ENCODE peak calls at places on chromosomes 12 and 14, in six cellular contexts. Q is midbrain; Z is tibial nerve; X is activated effector memory CD4-positive, alpha-beta T cell treated with anti-CD3 and anti-CD28 coated beads, Interleukin-2, amount 50 U/mL, for 16 hours; S is SHP77 treated with DMSO at 0.1 percent for 48 hours; K is stimulated activated CD4-positive, alpha-beta T cell treated with anti-CD3 and anti-CD28 coated beads, Interleukin-15, amount 100 ng/mL, for 1 hour. C is an unnamed sample.

GRCh38 chr14:47675239-47675488 is 241 bp downstream of the MDGA2 start:
- DNase-seq in Q (no peak), Z (no peak), X (no peak), S (no peak), K (no peak), C (no peak)

GRCh38 chr14:105475916-105476845 is 1.6 kb downstream of the CRIP2 start:
- DNase-seq in X (no peak), S (peak), Q (peak), Z (no peak), K (no peak), C (no peak)

GRCh38 chr12:4506870-4507269 is 31.8 kb upstream of the RAD51AP1 start:
- DNase-seq in Q (no peak), Z (no peak), S (no peak), K (no peak), X (no peak), C (peak)

GRCh38 chr12:129844662-129845061 is 59.2 kb downstream of the TMEM132D start:
- DNase-seq in S (no peak), Z (no peak), K (no peak), X (no peak), Q (no peak), C (no peak)

GRCh38 chr12:127083028-127083949 is 1183.7 kb upstream of the TMEM132C start:
- DNase-seq in Q (peak), K (no peak), Z (no peak), X (no peak), S (peak), C (peak)

GRCh38 chr12:95701722-95702418 is 88.7 kb downstream of the NTN4 start:
- DNase-seq in K (no peak), X (no peak), Z (no peak), S (no peak), Q (no peak), C (no peak)

GRCh38 chr12:30989754-30990153 is 63.2 kb downstream of the TSPAN11 start:
- DNase-seq in X (no peak), Z (no peak), S (peak), K (no peak), Q (no peak), C (peak)

GRCh38 chr12:3083949-3084348 is 6.8 kb downstream of the TSPAN9 start:
- DNase-seq in Q (no peak), S (no peak), K (no peak), Z (no peak), X (no peak), C (no peak)

GRCh38 chr12:8622681-8623080 is 10.0 kb upstream of the AICDA start:
- DNase-seq in S (no peak), X (no peak), K (no peak), Q (no peak), Z (no peak), C (no peak)

GRCh38 chr12:9925746-9926393 is 6.3 kb downstream of the CLEC2A start:
- DNase-seq in S (no peak), X (no peak), Z (no peak), K (no peak), Q (peak), C (no peak)

GRCh38 chr12:119700078-119700477 is 32.1 kb downstream of the PRKAB1 start:
- DNase-seq in Z (no peak), Q (no peak), X (no peak), S (no peak), K (no peak), C (no peak)

GRCh38 chr14:22549304-22549962 is 39.6 kb downstream of the DAD1 start:
- DNase-seq in Q (no peak), S (no peak), K (no peak), X (peak), Z (no peak), C (no peak)

GRCh38 chr14:61388173-61388975 is 67.0 kb downstream of the PRKCH start:
- DNase-seq in K (no peak), S (no peak), Z (no peak), Q (no peak), X (peak), C (peak)

GRCh38 chr14:50067723-50068495 is 48.5 kb downstream of the VCPKMT start:
- DNase-seq in K (no peak), S (no peak), Q (no peak), Z (no peak), X (no peak), C (no peak)

C was measured in GM13977.